ENCODE peak calls at places on chromosome 19, in four cellular contexts. I, G, M and N are unnamed samples.

GRCh38 chr19:47351545-47351944 is 2.4 kb downstream of the DHX34 start:
- DNase-seq in I (no peak), G (peak), M (peak), N (peak)

GRCh38 chr19:7494416-7495098 is 5.7 kb upstream of the PEX11G start:
- DNase-seq in I (no peak), G (no peak), M (peak), N (no peak)

GRCh38 chr19:40629346-40629745 is 28.2 kb downstream of the LTBP4 start:
- DNase-seq in I (no peak), G (no peak), M (peak), N (no peak)

GRCh38 chr19:8396185-8396562 is 6.0 kb downstream of the RAB11B start:
- DNase-seq in I (no peak), G (no peak), M (peak), N (peak)

GRCh38 chr19:2047076-2047448 is 4.0 kb downstream of the MKNK2 start:
- DNase-seq in I (no peak), G (no peak), M (no peak), N (no peak)

GRCh38 chr19:18278521-18279265 is 2.7 kb downstream of the JUND start:
- DNase-seq in I (no peak), G (no peak), M (no peak), N (no peak)

GRCh38 chr19:8240274-8241229 is 31.4 kb downstream of the CERS4 start:
- DNase-seq in I (peak), G (peak), M (peak), N (peak)

GRCh38 chr19:872266-872951 is 12.9 kb downstream of the CFD start:
- DNase-seq in I (no peak), G (peak), M (no peak), N (peak)

GRCh38 chr19:662207-662961 is 630 bp downstream of the RNF126 start:
- DNase-seq in I (no peak), G (no peak), M (peak), N (peak)

GRCh38 chr19:47729468-47729798 is 15.9 kb upstream of the NOP53 start:
- DNase-seq in I (peak), G (peak), M (no peak), N (peak)

GRCh38 chr19:22608441-22608840 is 25.7 kb upstream of the ZNF492 start:
- DNase-seq in I (no peak), G (no peak), M (no peak), N (no peak)

GRCh38 chr19:8242212-8242821 is 33.1 kb downstream of the CERS4 start:
- DNase-seq in I (no peak), G (no peak), M (no peak), N (no peak)

GRCh38 chr19:19561946-19562664 is 24.0 kb downstream of the CILP2 start:
- DNase-seq in I (no peak), G (no peak), M (no peak), N (no peak)

GRCh38 chr19:9146882-9147281 is 6.7 kb downstream of the ZNF317 start:
- DNase-seq in I (no peak), G (no peak), M (no peak), N (no peak)

GRCh38 chr19:52748336-52748950 is 13.6 kb upstream of the ZNF611 start:
- DNase-seq in I (no peak), G (no peak), M (peak), N (peak)

GRCh38 chr19:17074628-17075034 is 621 bp downstream of the HAUS8 start:
- DNase-seq in I (no peak), G (no peak), M (no peak), N (no peak)

GRCh38 chr19:17751103-17751911 is at the start of gene FCHO1:
- DNase-seq in I (no peak), G (no peak), M (no peak), N (no peak)

GRCh38 chr19:50557009-50557613 is 11.1 kb downstream of the LRRC4B start:
- DNase-seq in I (peak), G (no peak), M (no peak), N (no peak)

GRCh38 chr19:40263440-40264313 is 21.5 kb downstream of the AKT2 start:
- DNase-seq in I (no peak), G (no peak), M (no peak), N (no peak)

GRCh38 chr19:42386974-42387707 is 3.0 kb downstream of the CNFN start:
- DNase-seq in I (peak), G (peak), M (peak), N (peak)

GRCh38 chr19:21084343-21084742 is 2.3 kb downstream of the ZNF714 start:
- DNase-seq in I (no peak), G (no peak), M (no peak), N (no peak)

GRCh38 chr19:35216026-35216832 is 12.3 kb downstream of the FAM187B start:
- DNase-seq in I (no peak), G (no peak), M (no peak), N (no peak)

GRCh38 chr19:493391-494170 is 2.7 kb upstream of the MADCAM1 start:
- DNase-seq in I (no peak), G (no peak), M (no peak), N (no peak)

GRCh38 chr19:41734585-41734984 is 20.7 kb upstream of the CEACAM6 start:
- DNase-seq in I (no peak), G (no peak), M (no peak), N (no peak)

GRCh38 chr19:19137556-19138109 is 645 bp downstream of the TMEM161A start:
- DNase-seq in I (no peak), G (no peak), M (peak), N (no peak)

GRCh38 chr19:8174706-8175105 is 25.3 kb upstream of the FBN3 start:
- DNase-seq in I (no peak), G (no peak), M (no peak), N (no peak)

GRCh38 chr19:4916292-4917082 is 7.2 kb downstream of the UHRF1 start:
- DNase-seq in I (no peak), G (no peak), M (no peak), N (no peak)

GRCh38 chr19:8194528-8195275 is 14.5 kb upstream of the CERS4 start:
- DNase-seq in I (no peak), G (no peak), M (no peak), N (no peak)

GRCh38 chr19:35295792-35296462 is 4.0 kb downstream of the MAG start:
- DNase-seq in I (peak), G (no peak), M (no peak), N (no peak)

GRCh38 chr19:49651871-49652722 is 10.1 kb downstream of the SCAF1 start:
- DNase-seq in I (no peak), G (no peak), M (no peak), N (no peak)

GRCh38 chr19:35533822-35534521 is 716 bp downstream of the GAPDHS start:
- DNase-seq in I (peak), G (no peak), M (no peak), N (no peak)

GRCh38 chr19:14383898-14384669 is 2.8 kb downstream of the ADGRE5 start:
- DNase-seq in I (no peak), G (no peak), M (no peak), N (no peak)

GRCh38 chr19:35436477-35437141 is 11.4 kb upstream of the FFAR2 start:
- DNase-seq in I (no peak), G (no peak), M (no peak), N (no peak)

GRCh38 chr19:18469245-18470107 is 31.5 kb upstream of the ISYNA1 start:
- DNase-seq in I (peak), G (peak), M (peak), N (peak)

GRCh38 chr19:6793411-6793810 is 20.9 kb downstream of the VAV1 start:
- DNase-seq in I (no peak), G (no peak), M (no peak), N (no peak)

GRCh38 chr19:45575216-45575615 is 9.4 kb downstream of the OPA3 start:
- DNase-seq in I (no peak), G (no peak), M (no peak), N (no peak)

GRCh38 chr19:45574526-45574925 is 10.1 kb downstream of the OPA3 start:
- DNase-seq in I (no peak), G (no peak), M (no peak), N (no peak)

GRCh38 chr19:45578861-45579260 is 5.7 kb downstream of the OPA3 start:
- DNase-seq in I (no peak), G (no peak), M (no peak), N (no peak)

GRCh38 chr19:45576682-45577081 is 7.9 kb downstream of the OPA3 start:
- DNase-seq in I (no peak), G (no peak), M (no peak), N (no peak)

DNA sequence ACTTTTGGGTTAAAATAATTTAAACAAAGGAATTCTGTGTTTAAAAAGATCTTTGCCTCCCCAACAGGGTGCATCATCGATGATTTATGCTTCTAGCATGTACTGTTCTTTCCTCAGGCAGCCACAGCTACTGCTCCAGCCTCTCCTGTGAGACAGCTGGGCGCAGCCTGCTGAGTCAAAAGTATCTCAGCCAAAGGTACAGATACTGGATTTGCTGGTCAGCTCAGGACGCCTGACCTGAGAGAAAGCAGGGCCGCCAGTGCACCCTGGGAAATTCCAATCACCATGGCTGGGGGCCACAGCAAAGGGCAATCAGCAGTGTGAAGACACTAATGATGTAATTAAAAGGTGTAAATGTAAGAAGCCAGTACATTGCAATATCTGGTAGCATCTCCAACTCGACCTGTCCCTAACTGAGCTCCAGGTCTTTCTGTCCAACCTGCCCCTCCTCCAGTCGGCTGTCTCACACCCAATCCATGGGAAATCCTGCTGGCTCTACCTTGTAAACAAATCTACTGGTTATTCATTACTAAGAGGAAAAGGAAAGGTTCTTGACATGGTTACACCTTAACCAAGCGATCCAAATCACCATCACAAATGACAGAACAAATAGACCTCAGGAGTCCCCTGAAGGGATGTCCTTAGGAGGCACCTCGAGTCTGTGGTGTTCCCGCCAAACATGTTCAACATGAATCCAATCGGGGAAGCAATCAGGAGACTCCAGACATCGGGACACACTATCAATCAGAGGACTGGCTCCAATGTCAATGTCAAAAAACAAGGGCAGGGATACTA is 7.3 kb downstream of the OPA3 start:
- DNase-seq in I (no peak), G (no peak), M (no peak), N (peak)
- TF ChIP-seq JUND in I (no peak), G (no peak), M (peak), N (no peak)

GRCh38 chr19:10858204-10858828 is 10.1 kb downstream of the C19orf38 start:
- DNase-seq in I (peak), G (no peak), M (peak), N (no peak)

GRCh38 chr19:10852098-10852800 is 4.0 kb downstream of the C19orf38 start:
- DNase-seq in I (no peak), G (no peak), M (no peak), N (peak)

GRCh38 chr19:10852941-10853340 is 4.7 kb downstream of the C19orf38 start:
- DNase-seq in I (no peak), G (no peak), M (no peak), N (no peak)

GRCh38 chr19:10854350-10855089 is 6.3 kb downstream of the C19orf38 start:
- DNase-seq in I (no peak), G (no peak), M (no peak), N (no peak)

DNA sequence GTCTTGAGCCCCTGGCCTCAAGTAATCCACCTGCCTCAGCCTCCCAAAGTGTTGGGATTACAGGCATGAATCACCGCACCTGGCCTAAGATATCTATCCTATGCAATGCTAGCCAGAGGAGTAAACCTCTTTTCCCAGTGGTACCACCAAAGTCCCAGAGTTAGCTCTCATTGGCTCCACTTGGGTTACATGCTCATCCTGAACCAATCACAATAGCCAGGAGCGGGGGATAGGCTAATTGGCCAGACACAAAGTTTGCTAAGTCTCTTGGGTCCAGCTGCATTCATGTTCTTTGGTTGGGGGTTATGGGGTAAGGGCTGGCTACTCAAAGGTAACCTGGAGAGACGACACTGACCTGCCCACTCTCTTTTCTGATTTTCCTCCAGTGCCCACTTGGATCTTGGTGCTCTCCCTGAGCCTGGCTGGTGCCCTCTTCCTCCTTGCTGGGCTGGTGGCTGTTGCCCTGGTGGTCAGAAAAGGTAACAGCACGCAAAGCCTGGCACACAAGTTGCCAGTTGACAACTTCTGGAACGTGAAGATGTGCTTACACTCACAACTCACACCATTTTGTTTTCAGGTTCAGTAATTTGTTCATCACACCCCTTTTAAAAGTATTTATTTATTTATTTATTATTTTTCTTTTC is 7.8 kb downstream of the C19orf38 start:
- DNase-seq in I (peak), G (no peak), M (peak), N (no peak)
- TF ChIP-seq JUND in I (no peak), G (no peak), M (no peak), N (no peak)

DNA sequence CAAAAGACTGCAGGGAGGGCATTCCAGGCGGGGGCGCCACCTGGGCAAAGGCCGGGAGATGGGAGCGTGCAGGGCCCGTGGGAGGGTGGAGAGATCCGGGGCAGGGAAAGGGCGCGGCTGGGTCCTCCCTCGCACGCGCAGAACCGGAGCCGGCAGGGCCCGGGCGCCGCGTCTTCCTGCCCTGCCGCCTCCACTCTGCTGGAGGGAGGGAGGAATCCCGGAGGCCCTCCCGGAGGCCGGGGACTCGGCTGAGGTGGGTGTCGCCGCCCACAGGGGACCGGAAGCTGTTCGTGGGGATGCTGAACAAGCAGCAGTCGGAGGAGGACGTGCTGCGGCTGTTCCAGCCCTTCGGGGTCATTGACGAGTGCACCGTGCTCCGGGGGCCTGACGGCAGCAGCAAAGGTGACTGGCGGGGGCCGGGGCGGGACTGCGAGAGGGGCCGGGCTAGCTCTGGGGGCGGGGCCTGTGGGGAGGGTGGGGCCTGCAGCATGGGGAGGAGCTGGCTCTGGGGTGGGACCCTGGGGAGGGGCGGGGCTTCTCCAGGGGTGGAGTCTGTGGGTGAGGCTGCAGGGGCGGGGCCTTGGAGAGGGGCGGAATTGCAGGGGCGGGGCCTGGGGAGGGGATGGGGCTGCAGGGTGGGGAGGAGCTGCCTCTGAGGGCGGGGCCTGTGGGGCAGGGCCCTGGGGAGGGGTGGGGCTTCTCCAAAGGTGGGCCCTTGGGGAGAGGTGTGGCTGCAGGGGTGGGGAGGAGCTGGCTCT is 51.3 kb downstream of the CELF5 start:
- DNase-seq in I (peak), G (peak), M (peak), N (peak)
- TF ChIP-seq JUND in I (no peak), G (no peak), M (no peak), N (no peak)

GRCh38 chr19:43634877-43635560 is 4.6 kb downstream of the CADM4 start:
- DNase-seq in I (peak), G (no peak), M (no peak), N (no peak)
- TF ChIP-seq JUND in I (peak), G (no peak), M (no peak), N (no peak)